ENCODE peak calls at places on chromosomes 13 and 19, in five cellular contexts. U is CD4-positive, alpha-beta memory T cell; I is neural progenitor cell; R is dorsolateral prefrontal cortex; W is neuronal stem cell. K is an unnamed sample.

GRCh38 chr19:40224342-40225148 is 1.9 kb downstream of the CCNP start:
- DNase-seq in I (no peak), U (no peak), W (no peak), R (no peak), K (no peak)

GRCh38 chr19:15268928-15269253 is 36.6 kb upstream of the EPHX3 start:
- DNase-seq in W (no peak), U (no peak), R (no peak), I (no peak), K (no peak)

GRCh38 chr19:5452594-5453565 is 2.3 kb upstream of the ZNRF4 start:
- DNase-seq in I (peak), R (peak), W (no peak), U (no peak), K (peak)

GRCh38 chr19:39969681-39970423 is 1.1 kb upstream of the PSMC4 start:
- DNase-seq in W (no peak), R (no peak), I (no peak), U (no peak), K (no peak)

GRCh38 chr19:19110410-19111137 is 27.7 kb downstream of the TMEM161A start:
- DNase-seq in R (peak), U (peak), I (peak), W (no peak), K (peak)

GRCh38 chr19:54653181-54653809 is 9.5 kb upstream of the LILRB4 start:
- DNase-seq in I (no peak), W (no peak), R (no peak), U (no peak), K (no peak)

GRCh38 chr13:110965038-110965754 is 50.3 kb upstream of the ANKRD10 start:
- DNase-seq in W (no peak), U (no peak), I (no peak), R (no peak), K (peak)

GRCh38 chr19:38877781-38878574 is at the start of gene RINL:
- DNase-seq in W (no peak), R (no peak), I (no peak), U (peak), K (no peak)

GRCh38 chr19:50311723-50312635 is 17.2 kb downstream of the KCNC3 start:
- DNase-seq in U (no peak), W (no peak), I (peak), R (no peak), K (no peak)

GRCh38 chr19:4374451-4375163 is 25.7 kb downstream of the SH3GL1 start:
- DNase-seq in R (no peak), U (no peak), I (no peak), W (no peak), K (peak)

GRCh38 chr19:46241676-46242075 is 12.1 kb downstream of the IGFL1 start:
- DNase-seq in U (no peak), R (no peak), W (peak), I (peak), K (no peak)

GRCh38 chr13:70385852-70386251 is 277.6 kb upstream of the KLHL1 start:
- DNase-seq in W (no peak), I (no peak), U (no peak), R (no peak), K (no peak)

GRCh38 chr13:80658705-80659104 is 317.8 kb upstream of the SPRY2 start:
- DNase-seq in U (no peak), W (no peak), R (no peak), I (no peak), K (no peak)

GRCh38 chr19:44732235-44733014 is 16.1 kb upstream of the BCL3 start:
- DNase-seq in R (no peak), I (no peak), U (no peak), W (no peak), K (no peak)

DNA sequence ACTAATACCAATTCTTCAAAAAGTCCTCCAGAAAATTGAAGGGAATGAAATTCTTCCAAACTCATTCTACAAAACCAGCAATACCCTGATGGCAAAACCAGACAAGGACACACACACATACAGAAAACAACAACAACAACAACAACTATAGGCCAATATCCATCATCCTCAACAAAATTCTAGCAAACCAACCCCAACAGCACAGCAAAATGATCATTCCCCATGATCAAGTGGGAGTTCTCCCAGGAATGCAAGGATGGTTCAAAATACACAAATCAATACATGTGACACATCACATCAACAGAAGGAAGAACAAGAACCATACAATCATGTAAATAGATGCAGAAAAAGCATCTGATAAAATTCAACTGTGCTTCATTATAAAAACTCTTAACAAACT is 18.7 kb upstream of the ZNF181 start:
- DNase-seq in R (no peak), U (no peak), I (no peak), W (no peak), K (no peak)
- H3K4me3 ChIP-seq in R (no peak), U (no peak), I (no peak), W (no peak), K (no peak)

GRCh38 chr13:76884571-76885202 is 1.5 kb downstream of the KCTD12 start:
- DNase-seq in U (no peak), R (no peak), I (no peak), W (no peak), K (no peak)
- H3K27ac ChIP-seq in U (no peak), R (peak), I (no peak), W (no peak), K (peak)

DNA sequence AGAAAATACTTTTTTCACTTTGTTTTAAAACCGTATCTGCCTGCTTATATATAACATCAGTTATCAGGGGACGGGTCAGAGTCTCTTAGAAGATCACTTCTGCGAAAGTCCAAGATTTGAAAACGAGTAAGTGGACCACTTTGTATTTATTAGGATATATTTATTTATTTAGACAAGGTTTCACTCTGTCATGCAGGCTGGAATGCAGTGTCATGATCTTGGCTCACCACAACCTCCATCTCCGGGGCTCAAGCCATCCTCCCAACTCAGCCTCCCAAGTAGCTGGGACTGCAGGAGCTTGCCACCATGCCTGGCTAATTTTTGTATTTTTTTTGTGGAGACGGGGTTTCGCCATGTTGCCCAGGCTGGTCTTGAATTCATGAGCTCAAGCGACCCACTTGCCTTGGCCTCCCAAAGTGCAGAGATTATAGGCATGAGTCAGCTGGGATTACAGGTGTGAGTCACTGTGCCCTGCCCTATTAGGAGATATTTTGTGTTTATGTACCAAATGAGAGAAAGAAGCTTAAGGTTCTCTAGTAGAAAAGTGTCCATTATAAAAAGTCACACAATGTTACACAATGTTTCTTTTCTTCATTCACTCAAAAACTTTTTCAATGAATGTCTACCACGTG is 39.5 kb downstream of the RASL11A start:
- DNase-seq in W (no peak), U (no peak), I (no peak), R (no peak), K (peak)
- H3K4me3 ChIP-seq in W (no peak), U (no peak), I (no peak), R (no peak), K (no peak)

GRCh38 chr19:57363734-57364181 is 407 bp downstream of the TRAPPC2B start:
- DNase-seq in U (no peak), I (no peak), R (no peak), W (no peak), K (peak)
- H3K27ac ChIP-seq in U (peak), I (peak), R (peak), W (no peak), K (peak)

GRCh38 chr13:114320065-114320464 is 5.8 kb downstream of the CHAMP1 start:
- DNase-seq in I (no peak), R (no peak), U (no peak), W (no peak), K (no peak)
- H3K4me3 ChIP-seq in I (no peak), R (no peak), U (no peak), W (no peak), K (no peak)